ENCODE peak calls at places on chromosomes 4 and X, in nine cellular contexts. Y, T, O, R, E, G, Z, Q and I are unnamed samples.

GRCh38 chrX:118495958-118496762 is 545 bp downstream of the DOCK11 start:
- DNase-seq in O (peak; percentile 39), Y (peak; percentile 58), R (peak; percentile 88), G (peak; percentile 9), E (peak; percentile 32), T (peak; percentile 72), Q (peak; percentile 30), Z (peak; percentile 52), I (no peak)

GRCh38 chrX:149871940-149872339 is 9.0 kb upstream of the MAGEA8 start:
- DNase-seq in O (peak; percentile 1), R (no peak), T (peak; percentile 23), E (peak; percentile 0), Q (no peak), Z (peak; percentile 56), G (no peak), Y (peak; percentile 47), I (no peak)

GRCh38 chr4:149050840-149051239 is 608.6 kb upstream of the NR3C2 start:
- DNase-seq in R (no peak), Y (no peak), O (no peak), G (no peak), E (no peak), Q (no peak), T (no peak), Z (no peak), I (no peak)

GRCh38 chr4:129358571-129358970 is 262.6 kb downstream of the C4orf33 start:
- DNase-seq in T (no peak), Z (no peak), Q (peak; percentile 92), Y (no peak), G (no peak), R (no peak), O (peak; percentile 38), E (peak; percentile 78), I (peak; percentile 54)

GRCh38 chr4:25949166-25949748 is 35.2 kb downstream of the SMIM20 start:
- DNase-seq in E (no peak), Y (no peak), Q (peak; percentile 16), Z (no peak), T (no peak), R (no peak), O (no peak), G (no peak), I (no peak)

GRCh38 chr4:104693601-104694201 is 199.0 kb upstream of the CXXC4 start:
- DNase-seq in O (peak; percentile 2), R (no peak), Y (no peak), Q (peak; percentile 52), E (peak; percentile 47), T (no peak), Z (no peak), G (no peak), I (no peak)

GRCh38 chrX:635428-636192 is 5.0 kb downstream of the SHOX start:
- DNase-seq in T (no peak), O (peak; percentile 46), Z (no peak), E (no peak), R (no peak), G (no peak), Q (no peak), Y (no peak), I (peak; percentile 62)

GRCh38 chrX:75273483-75273882 is 402 bp upstream of the UPRT start:
- DNase-seq in R (no peak), O (no peak), Q (no peak), E (no peak), Z (no peak), Y (peak; percentile 3), T (no peak), G (no peak), I (peak; percentile 8)

GRCh38 chr4:152850377-152850776 is 70.6 kb downstream of the ARFIP1 start:
- DNase-seq in R (peak; percentile 69), E (peak; percentile 49), T (peak; percentile 11), Z (no peak), Q (peak; percentile 23), O (peak; percentile 30), G (no peak), Y (peak; percentile 24), I (peak; percentile 37)

GRCh38 chr4:80197132-80197573 is at the start of gene PRDM8:
- DNase-seq in G (no peak), Q (no peak), E (no peak), Z (no peak), O (peak; percentile 81), R (peak; percentile 51), Y (no peak), T (no peak), I (peak; percentile 81)

GRCh38 chrX:16788477-16788876 is 2.2 kb downstream of the TXLNG start:
- DNase-seq in Y (no peak), R (no peak), O (peak; percentile 46), Z (no peak), T (no peak), Q (peak; percentile 36), G (peak; percentile 27), E (peak; percentile 74), I (no peak)

GRCh38 chr4:40484346-40484745 is 145.3 kb downstream of the RBM47 start:
- DNase-seq in O (no peak), Y (no peak), T (no peak), Q (no peak), G (no peak), Z (no peak), E (no peak), R (no peak), I (no peak)

GRCh38 chr4:140127422-140127821 is 26.6 kb downstream of the MAML3 start:
- DNase-seq in Z (no peak), T (no peak), Q (no peak), E (no peak), R (no peak), Y (no peak), O (no peak), G (no peak), I (no peak)

GRCh38 chrX:135632353-135632752 is 81.1 kb upstream of the CT45A1 start:
- DNase-seq in Q (no peak), G (no peak), R (no peak), O (no peak), T (no peak), Y (peak; percentile 26), Z (peak; percentile 26), E (no peak), I (no peak)

DNA sequence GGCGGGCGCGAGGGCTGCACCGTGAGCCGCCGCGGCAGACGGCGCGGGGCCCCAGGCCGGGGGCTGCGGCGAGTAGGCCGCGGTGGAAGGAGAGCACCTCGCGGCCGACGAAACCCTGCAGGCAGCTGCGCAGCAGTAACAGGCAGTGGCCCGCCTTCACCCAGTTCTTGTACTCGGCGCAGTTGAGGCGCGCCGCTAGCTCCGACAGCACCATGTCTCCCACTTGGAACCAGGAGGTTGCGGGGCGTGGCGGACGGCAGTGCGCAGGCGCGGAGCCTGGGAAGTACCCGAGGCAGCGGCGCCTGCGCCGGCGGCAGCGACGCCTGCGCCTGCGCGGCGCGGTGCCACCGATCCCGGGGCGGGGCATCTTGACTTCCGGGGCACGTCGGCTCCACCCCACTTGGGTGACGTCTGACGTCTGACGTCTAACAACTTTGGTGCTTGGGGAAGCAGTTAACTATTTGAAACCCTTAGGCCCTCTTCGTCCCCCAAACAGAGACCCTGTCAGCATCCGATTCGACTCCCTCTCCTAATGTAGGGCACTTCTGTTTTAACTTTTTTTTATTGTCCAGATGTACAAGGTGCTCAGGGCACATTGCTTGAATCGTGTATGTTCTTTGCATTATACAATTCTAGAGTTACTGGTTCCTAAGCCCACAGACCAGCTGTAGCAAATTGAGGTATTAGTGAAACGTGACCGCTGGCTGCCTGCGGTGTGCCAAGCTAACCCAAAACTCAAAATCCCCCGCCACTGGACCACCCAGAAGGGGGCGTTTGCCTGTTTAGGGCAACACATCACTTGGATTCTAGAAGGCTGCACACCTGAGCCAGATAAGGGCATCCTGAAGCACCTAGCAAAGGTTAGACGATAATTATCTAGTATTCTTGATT is at the start of gene CXorf38:
- DNase-seq in Y (peak; percentile 92), Q (peak; percentile 87), R (peak; percentile 90), T (peak; percentile 88), G (peak; percentile 94), Z (peak; percentile 94), O (peak; percentile 94), E (peak; percentile 88), I (peak; percentile 75)
- TF ChIP-seq CTCF in Y (no peak), Q (no peak), R (no peak), T (no peak), G (no peak), Z (no peak), O (no peak), E (no peak), I (peak; percentile 25)

GRCh38 chr4:154503598-154503997 is 12.0 kb upstream of the DCHS2 start:
- DNase-seq in T (no peak), O (peak; percentile 54), R (no peak), Y (no peak), Z (no peak), Q (peak; percentile 17), G (no peak), E (peak; percentile 41), I (peak; percentile 6)
- TF ChIP-seq CTCF in T (peak; percentile 48), O (peak; percentile 46), R (peak; percentile 73), Y (peak; percentile 41), Z (peak; percentile 45), Q (peak; percentile 65), G (no peak), E (peak; percentile 65), I (peak; percentile 75)

GRCh38 chr4:98928505-98929340 is at the start of gene EIF4E:
- DNase-seq in E (peak; percentile 99), G (peak; percentile 98), Q (peak; percentile 99), Z (peak; percentile 94), T (peak; percentile 96), R (peak; percentile 99), O (peak; percentile 99), Y (peak; percentile 93), I (peak; percentile 99)
- TF ChIP-seq CTCF in E (peak; percentile 8), G (peak; percentile 6), Q (no peak), Z (no peak), T (peak; percentile 34), R (peak; percentile 67), O (no peak), Y (no peak), I (peak; percentile 54)

GRCh38 chr4:94974773-94975172 is 217.0 kb downstream of the BMPR1B start:
- DNase-seq in Z (no peak), E (peak; percentile 83), R (no peak), G (no peak), Q (peak; percentile 21), O (peak; percentile 42), Y (no peak), T (no peak), I (no peak)
- TF ChIP-seq CTCF in Z (no peak), E (no peak), R (no peak), G (no peak), Q (no peak), O (no peak), Y (no peak), T (no peak), I (no peak)

GRCh38 chr4:154626793-154627484 is 14.5 kb upstream of the FGG start:
- DNase-seq in R (peak; percentile 53), E (peak; percentile 49), G (peak; percentile 33), T (peak; percentile 5), Y (peak; percentile 82), Z (peak; percentile 78), Q (peak; percentile 43), O (peak; percentile 70), I (no peak)

GRCh38 chr4:154623995-154624394 is 11.5 kb upstream of the FGG start:
- DNase-seq in Q (no peak), E (no peak), G (no peak), Z (no peak), T (no peak), O (no peak), Y (no peak), R (no peak), I (no peak)

GRCh38 chr4:154620111-154620510 is 7.7 kb upstream of the FGG start:
- DNase-seq in E (no peak), T (no peak), Z (no peak), Y (no peak), O (no peak), G (no peak), Q (no peak), R (no peak), I (no peak)

GRCh38 chr4:154618708-154619315 is 6.4 kb upstream of the FGG start:
- DNase-seq in Q (peak; percentile 57), R (peak; percentile 59), G (no peak), O (peak; percentile 70), T (no peak), E (peak; percentile 48), Y (peak; percentile 35), Z (peak; percentile 46), I (peak; percentile 28)

GRCh38 chr4:154622598-154622997 is 10.1 kb upstream of the FGG start:
- DNase-seq in R (no peak), O (peak; percentile 60), Z (peak; percentile 52), G (no peak), Y (peak; percentile 50), Q (peak; percentile 67), E (peak; percentile 64), T (no peak), I (peak; percentile 46)
- TF ChIP-seq CTCF in R (peak; percentile 56), O (peak; percentile 57), Z (peak; percentile 60), G (no peak), Y (peak; percentile 51), Q (peak; percentile 56), E (peak; percentile 61), T (peak; percentile 49), I (peak; percentile 78)